ENCODE peak calls at places on chromosomes 11 and 22, in six cellular contexts. One of them, this sample, is unnamed.

GRCh38 chr11:78451371-78452150 is 33.9 kb upstream of the GAB2 start:
- DNase-seq in transverse colon: peak; percentile 62
- DNase-seq in H1: no peak
- DNase-seq in GM23338: no peak
- DNase-seq in sigmoid colon: no peak
- DNase-seq in SK-N-MC: no peak
- DNase-seq in this sample: no peak

GRCh38 chr11:35282226-35282882 is 137.0 kb downstream of the SLC1A2 start:
- DNase-seq in transverse colon: no peak
- DNase-seq in H1: no peak
- DNase-seq in GM23338: no peak
- DNase-seq in sigmoid colon: no peak
- DNase-seq in SK-N-MC: no peak
- DNase-seq in this sample: no peak

GRCh38 chr11:71252434-71252781 is at the start of gene SHANK2:
- DNase-seq in transverse colon: peak; percentile 61
- DNase-seq in H1: peak; percentile 82
- DNase-seq in GM23338: peak; percentile 82
- DNase-seq in sigmoid colon: no peak
- DNase-seq in SK-N-MC: no peak
- DNase-seq in this sample: no peak

GRCh38 chr11:59208956-59209355 is 3.8 kb downstream of the MPEG1 start:
- DNase-seq in transverse colon: no peak
- DNase-seq in H1: no peak
- DNase-seq in GM23338: no peak
- DNase-seq in sigmoid colon: no peak
- DNase-seq in SK-N-MC: no peak
- DNase-seq in this sample: no peak

GRCh38 chr11:34890812-34891211 is 25.4 kb downstream of the APIP start:
- DNase-seq in transverse colon: no peak
- DNase-seq in H1: no peak
- DNase-seq in GM23338: peak; percentile 53
- DNase-seq in sigmoid colon: no peak
- DNase-seq in SK-N-MC: no peak
- DNase-seq in this sample: no peak

GRCh38 chr22:33057363-33057995 is 702 bp downstream of the SYN3 start:
- DNase-seq in transverse colon: no peak
- DNase-seq in H1: no peak
- DNase-seq in GM23338: no peak
- DNase-seq in sigmoid colon: no peak
- DNase-seq in SK-N-MC: no peak
- DNase-seq in this sample: no peak

GRCh38 chr22:27405672-27406388 is 395.7 kb downstream of the MN1 start:
- DNase-seq in transverse colon: peak; percentile 57
- DNase-seq in H1: peak; percentile 89
- DNase-seq in GM23338: peak; percentile 72
- DNase-seq in sigmoid colon: no peak
- DNase-seq in SK-N-MC: no peak
- DNase-seq in this sample: peak; percentile 1

GRCh38 chr11:83617671-83618070 is 331.5 kb upstream of the CCDC90B start:
- DNase-seq in transverse colon: no peak
- DNase-seq in H1: no peak
- DNase-seq in GM23338: no peak
- DNase-seq in sigmoid colon: no peak
- DNase-seq in SK-N-MC: no peak
- DNase-seq in this sample: no peak

GRCh38 chr11:81995907-81996306 is 737.8 kb downstream of the FAM181B start:
- DNase-seq in transverse colon: no peak
- DNase-seq in H1: no peak
- DNase-seq in GM23338: no peak
- DNase-seq in sigmoid colon: no peak
- DNase-seq in SK-N-MC: no peak
- DNase-seq in this sample: no peak

GRCh38 chr11:65492387-65492636 is 6.5 kb upstream of the MALAT1 start:
- DNase-seq in transverse colon: no peak
- DNase-seq in H1: no peak
- DNase-seq in GM23338: no peak
- DNase-seq in sigmoid colon: no peak
- DNase-seq in SK-N-MC: no peak
- DNase-seq in this sample: no peak

GRCh38 chr11:37712246-37712645 is 1114.2 kb upstream of the RAG2 start:
- DNase-seq in transverse colon: no peak
- DNase-seq in H1: no peak
- DNase-seq in GM23338: peak; percentile 48
- DNase-seq in sigmoid colon: no peak
- DNase-seq in SK-N-MC: no peak
- DNase-seq in this sample: no peak

GRCh38 chr11:134098566-134099184 is 29.8 kb downstream of the JAM3 start:
- DNase-seq in transverse colon: no peak
- DNase-seq in H1: no peak
- DNase-seq in GM23338: peak; percentile 64
- DNase-seq in sigmoid colon: no peak
- DNase-seq in SK-N-MC: no peak
- DNase-seq in this sample: no peak

GRCh38 chr11:60899021-60899936 is 7.1 kb downstream of the PRPF19 start:
- DNase-seq in transverse colon: no peak
- DNase-seq in H1: peak; percentile 57
- DNase-seq in GM23338: peak; percentile 74
- DNase-seq in sigmoid colon: peak; percentile 64
- DNase-seq in SK-N-MC: peak; percentile 22
- DNase-seq in this sample: peak; percentile 38

GRCh38 chr11:31820438-31820818 is 9.3 kb upstream of the PAX6 start:
- DNase-seq in transverse colon: no peak
- DNase-seq in H1: no peak
- DNase-seq in GM23338: peak; percentile 72
- DNase-seq in sigmoid colon: no peak
- DNase-seq in SK-N-MC: no peak
- DNase-seq in this sample: peak; percentile 29

GRCh38 chr22:22745225-22746060 is 101.0 kb downstream of the GGTLC2 start:
- DNase-seq in transverse colon: peak; percentile 65
- DNase-seq in H1: peak; percentile 71
- DNase-seq in GM23338: peak; percentile 70
- DNase-seq in sigmoid colon: no peak
- DNase-seq in SK-N-MC: no peak
- DNase-seq in this sample: peak; percentile 36

GRCh38 chr11:34439521-34440258 is 956 bp downstream of the CAT start:
- DNase-seq in transverse colon: peak; percentile 11
- DNase-seq in H1: no peak
- DNase-seq in GM23338: no peak
- DNase-seq in sigmoid colon: no peak
- DNase-seq in SK-N-MC: no peak
- DNase-seq in this sample: no peak

GRCh38 chr22:41822289-41823057 is 10.4 kb upstream of the SREBF2 start:
- DNase-seq in transverse colon: no peak
- DNase-seq in H1: no peak
- DNase-seq in GM23338: peak; percentile 79
- DNase-seq in sigmoid colon: no peak
- DNase-seq in SK-N-MC: no peak
- DNase-seq in this sample: no peak

GRCh38 chr11:46342237-46342636 is 5.0 kb upstream of the DGKZ start:
- DNase-seq in transverse colon: no peak
- DNase-seq in H1: no peak
- DNase-seq in GM23338: peak; percentile 69
- DNase-seq in sigmoid colon: no peak
- DNase-seq in SK-N-MC: peak; percentile 50
- DNase-seq in this sample: peak; percentile 93

GRCh38 chr22:20083157-20083890 is 3.3 kb downstream of the DGCR8 start:
- DNase-seq in transverse colon: no peak
- DNase-seq in H1: no peak
- DNase-seq in GM23338: no peak
- DNase-seq in sigmoid colon: no peak
- DNase-seq in SK-N-MC: no peak
- DNase-seq in this sample: no peak

GRCh38 chr22:20079745-20080444 is at the start of gene DGCR8:
- DNase-seq in transverse colon: peak; percentile 94
- DNase-seq in H1: peak; percentile 91
- DNase-seq in GM23338: peak; percentile 96
- DNase-seq in sigmoid colon: peak; percentile 96
- DNase-seq in SK-N-MC: peak; percentile 34
- DNase-seq in this sample: peak; percentile 94

GRCh38 chr22:20080445-20080775 is 369 bp downstream of the DGCR8 start:
- DNase-seq in transverse colon: peak; percentile 71
- DNase-seq in H1: peak; percentile 73
- DNase-seq in GM23338: peak; percentile 68
- DNase-seq in sigmoid colon: peak; percentile 84
- DNase-seq in SK-N-MC: no peak
- DNase-seq in this sample: no peak

GRCh38 chr22:20083891-20084546 is 4.0 kb downstream of the DGCR8 start:
- DNase-seq in transverse colon: no peak
- DNase-seq in H1: no peak
- DNase-seq in GM23338: no peak
- DNase-seq in sigmoid colon: no peak
- DNase-seq in SK-N-MC: no peak
- DNase-seq in this sample: no peak

DNA sequence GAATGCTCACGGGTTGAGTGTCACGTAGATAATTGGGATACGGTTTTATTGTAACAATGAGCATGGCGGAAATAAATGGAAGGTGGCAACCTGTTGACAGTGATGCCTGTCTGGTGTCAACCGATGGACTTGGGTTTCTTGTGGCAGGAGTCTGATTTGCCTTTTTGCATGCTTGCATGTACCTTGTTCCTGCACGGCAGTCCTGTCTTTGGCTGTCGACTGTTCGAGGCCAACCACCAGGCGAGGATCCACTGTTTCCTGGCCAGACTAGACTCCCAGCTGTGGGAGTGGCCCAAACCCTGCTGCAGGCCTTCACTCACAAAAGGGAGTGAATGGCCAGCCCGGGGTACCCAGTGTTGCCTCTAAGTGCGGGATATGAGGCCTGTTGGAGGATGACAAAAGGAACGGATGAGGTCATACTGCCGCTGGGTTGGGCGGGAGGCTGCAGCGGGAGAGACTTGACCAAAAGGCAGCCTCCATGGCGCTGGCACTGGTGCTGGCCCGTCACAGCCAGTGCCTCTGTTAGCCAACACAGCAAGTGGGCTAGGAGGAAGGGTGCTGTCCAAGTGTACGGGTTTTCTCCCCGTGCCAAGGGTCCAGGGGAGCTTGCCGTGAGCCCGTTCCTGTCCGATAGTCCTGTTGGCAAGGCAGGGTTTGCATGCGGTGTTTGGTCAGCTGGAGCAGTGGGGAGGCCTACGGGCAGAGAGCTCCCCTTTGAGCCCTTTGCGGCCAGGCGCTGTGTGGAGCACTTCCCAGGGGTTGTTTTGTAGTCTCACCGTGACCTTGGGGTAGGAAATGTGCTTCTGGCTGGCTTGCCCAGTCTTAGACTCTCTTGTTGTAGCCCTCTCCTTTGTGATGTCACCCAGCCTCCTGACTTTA is 974 bp downstream of the DGCR8 start:
- DNase-seq in transverse colon: peak; percentile 25
- DNase-seq in H1: no peak
- DNase-seq in GM23338: peak; percentile 69
- DNase-seq in sigmoid colon: no peak
- DNase-seq in SK-N-MC: no peak
- DNase-seq in this sample: no peak
- TF ChIP-seq POLR2AphosphoS5 in transverse colon: no peak
- TF ChIP-seq POLR2AphosphoS5 in H1: peak; percentile 26
- TF ChIP-seq POLR2AphosphoS5 in GM23338: no peak
- TF ChIP-seq POLR2AphosphoS5 in sigmoid colon: no peak
- TF ChIP-seq POLR2AphosphoS5 in SK-N-MC: no peak
- TF ChIP-seq POLR2AphosphoS5 in this sample: no peak

GRCh38 chr11:20608938-20609337 is 9.5 kb downstream of the SLC6A5 start:
- DNase-seq in transverse colon: no peak
- DNase-seq in H1: no peak
- DNase-seq in GM23338: no peak
- DNase-seq in sigmoid colon: no peak
- DNase-seq in SK-N-MC: no peak
- DNase-seq in this sample: no peak
- TF ChIP-seq POLR2AphosphoS5 in transverse colon: no peak
- TF ChIP-seq POLR2AphosphoS5 in H1: no peak
- TF ChIP-seq POLR2AphosphoS5 in GM23338: no peak
- TF ChIP-seq POLR2AphosphoS5 in sigmoid colon: no peak
- TF ChIP-seq POLR2AphosphoS5 in SK-N-MC: no peak
- TF ChIP-seq POLR2AphosphoS5 in this sample: no peak

GRCh38 chr22:47293368-47294221 is 531.1 kb downstream of the TBC1D22A start:
- DNase-seq in transverse colon: no peak
- DNase-seq in H1: no peak
- DNase-seq in GM23338: no peak
- DNase-seq in sigmoid colon: no peak
- DNase-seq in SK-N-MC: no peak
- DNase-seq in this sample: no peak

GRCh38 chr22:47294571-47294970 is 532.1 kb downstream of the TBC1D22A start:
- DNase-seq in transverse colon: no peak
- DNase-seq in H1: no peak
- DNase-seq in GM23338: no peak
- DNase-seq in sigmoid colon: no peak
- DNase-seq in SK-N-MC: no peak
- DNase-seq in this sample: no peak

GRCh38 chr22:47294222-47294532 is 531.7 kb downstream of the TBC1D22A start:
- DNase-seq in transverse colon: no peak
- DNase-seq in H1: no peak
- DNase-seq in GM23338: no peak
- DNase-seq in sigmoid colon: peak; percentile 47
- DNase-seq in SK-N-MC: no peak
- DNase-seq in this sample: no peak

GRCh38 chr22:47291565-47292495 is 529.4 kb downstream of the TBC1D22A start:
- DNase-seq in transverse colon: no peak
- DNase-seq in H1: no peak
- DNase-seq in GM23338: no peak
- DNase-seq in sigmoid colon: peak; percentile 46
- DNase-seq in SK-N-MC: no peak
- DNase-seq in this sample: no peak

DNA sequence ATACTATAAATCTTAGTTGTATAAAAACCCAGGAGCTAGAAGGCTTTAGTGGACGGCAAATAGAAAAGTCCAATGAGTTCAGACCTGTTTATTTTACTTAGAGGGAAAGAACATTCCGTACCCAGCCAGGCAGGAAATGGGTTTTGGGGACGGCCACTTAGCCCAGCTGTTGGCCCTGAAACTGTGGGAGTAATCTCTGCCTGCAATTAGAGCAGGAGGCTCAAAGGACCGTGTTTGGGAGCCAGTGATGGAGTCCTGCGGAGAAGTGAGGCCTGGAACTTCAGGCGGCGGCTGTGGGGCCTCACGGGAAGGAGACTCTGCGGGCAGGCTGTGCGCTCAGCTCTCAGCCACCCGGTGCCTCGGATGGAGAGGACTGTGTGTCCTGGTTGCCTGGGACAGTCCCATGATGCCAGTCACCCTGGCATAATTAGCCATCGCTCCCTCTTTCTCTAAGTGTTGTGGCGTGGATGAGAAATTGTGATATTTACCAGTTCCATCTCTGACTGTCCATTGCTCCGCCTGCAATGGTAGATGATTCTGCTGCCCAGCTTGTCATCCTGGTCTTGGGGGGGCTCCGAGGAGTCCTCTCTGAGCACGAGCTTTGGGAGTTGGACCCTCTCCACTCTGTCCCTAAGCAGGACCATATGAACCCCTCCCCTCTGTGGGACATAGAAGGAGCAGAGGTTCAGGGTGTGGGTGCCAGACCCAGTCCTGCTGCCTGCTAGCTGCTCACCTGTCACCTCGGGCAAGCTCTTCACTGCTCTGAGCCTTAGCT is 530.3 kb downstream of the TBC1D22A start:
- DNase-seq in transverse colon: no peak
- DNase-seq in H1: no peak
- DNase-seq in GM23338: no peak
- DNase-seq in sigmoid colon: no peak
- DNase-seq in SK-N-MC: no peak
- DNase-seq in this sample: no peak
- TF ChIP-seq POLR2AphosphoS5 in transverse colon: no peak
- TF ChIP-seq POLR2AphosphoS5 in H1: no peak
- TF ChIP-seq POLR2AphosphoS5 in GM23338: no peak
- TF ChIP-seq POLR2AphosphoS5 in sigmoid colon: no peak
- TF ChIP-seq POLR2AphosphoS5 in SK-N-MC: no peak
- TF ChIP-seq POLR2AphosphoS5 in this sample: no peak

GRCh38 chr11:16758382-16759024 is 20.1 kb downstream of the C11orf58 start:
- DNase-seq in transverse colon: no peak
- DNase-seq in H1: no peak
- DNase-seq in GM23338: no peak
- DNase-seq in sigmoid colon: no peak
- DNase-seq in SK-N-MC: no peak
- DNase-seq in this sample: no peak
- TF ChIP-seq POLR2AphosphoS5 in transverse colon: no peak
- TF ChIP-seq POLR2AphosphoS5 in H1: peak; percentile 73
- TF ChIP-seq POLR2AphosphoS5 in GM23338: no peak
- TF ChIP-seq POLR2AphosphoS5 in sigmoid colon: no peak
- TF ChIP-seq POLR2AphosphoS5 in SK-N-MC: peak; percentile 38
- TF ChIP-seq POLR2AphosphoS5 in this sample: no peak

This sample was measured in HL-60.